ENCODE peak calls at places on chromosomes 1 and 21, in five cellular contexts. L is 8988T, M is SJCRH30, A is NCI-H226, E is T-helper 22 cell. V is an unnamed sample.
A peak's percentile ranks its signal among the peaks of the same experiment; 100 is the strongest.

GRCh38 chr1:113211467-113211866 is 138.5 kb downstream of the LRIG2 start:
- DNase-seq in A (no peak), L (no peak), M (no peak), E (no peak), V (no peak)

GRCh38 chr1:179082308-179083030 is 599 bp downstream of the TOR3A start:
- DNase-seq in A (peak; percentile 23), M (peak; percentile 45), L (no peak), E (peak; percentile 11), V (peak; percentile 42)

GRCh38 chr21:28588997-28589396 is 403.7 kb downstream of the LTN1 start:
- DNase-seq in M (no peak), A (no peak), E (no peak), L (no peak), V (no peak)

GRCh38 chr1:110673805-110674336 is 869 bp downstream of the KCNA3 start:
- DNase-seq in L (no peak), E (peak; percentile 4), M (no peak), A (no peak), V (no peak)

GRCh38 chr1:203906932-203907331 is 45.5 kb downstream of the SNRPE start:
- DNase-seq in L (peak; percentile 68), E (no peak), A (peak; percentile 95), M (peak; percentile 13), V (no peak)

GRCh38 chr1:226605573-226605950 is 57.0 kb downstream of the STUM start:
- DNase-seq in L (no peak), A (no peak), E (no peak), M (no peak), V (no peak)

GRCh38 chr1:24556414-24556795 is 518 bp downstream of the NCMAP start:
- DNase-seq in A (no peak), M (no peak), E (no peak), L (no peak), V (no peak)

GRCh38 chr1:19863804-19864203 is 18.4 kb upstream of the OTUD3 start:
- DNase-seq in E (no peak), A (peak; percentile 52), M (no peak), L (no peak), V (no peak)

V was measured in thyroid gland.